ENCODE peak calls at places on chromosomes 3 and 15, in six cellular contexts. D is uterus, U is prostate gland, A is OCI-LY7, I is PC-3, R is neuronal stem cell. X is an unnamed sample.

GRCh38 chr3:111669926-111670630 is 74.9 kb upstream of the ZBED2 start:
- DNase-seq in I (peak; percentile 76), D (no peak), U (no peak), A (no peak), R (no peak), X (no peak)

GRCh38 chr3:173617490-173617889 is 219.9 kb downstream of the NLGN1 start:
- DNase-seq in U (no peak), R (no peak), I (no peak), D (no peak), A (no peak), X (no peak)

GRCh38 chr3:52345521-52346110 is 29.5 kb downstream of the DNAH1 start:
- DNase-seq in R (no peak), U (no peak), D (no peak), I (peak; percentile 5), A (no peak), X (no peak)

GRCh38 chr3:60890226-60890625 is 361.0 kb downstream of the FHIT start:
- DNase-seq in U (no peak), D (no peak), R (no peak), I (peak; percentile 45), A (no peak), X (no peak)

GRCh38 chr15:92724144-92724543 is 68.6 kb upstream of the FAM174B start:
- DNase-seq in D (no peak), I (no peak), A (no peak), R (no peak), U (no peak), X (peak; percentile 29)

GRCh38 chr3:44109997-44110396 is 131.7 kb upstream of the TOPAZ1 start:
- DNase-seq in A (no peak), R (no peak), U (no peak), D (no peak), I (no peak), X (no peak)

GRCh38 chr3:13705702-13706280 is 156.9 kb downstream of the FBLN2 start:
- DNase-seq in D (peak; percentile 1), U (no peak), A (no peak), I (no peak), R (no peak), X (no peak)

GRCh38 chr3:108218811-108219210 is 3.4 kb downstream of the IFT57 start:
- DNase-seq in R (no peak), I (peak; percentile 26), D (no peak), A (no peak), U (no peak), X (no peak)

GRCh38 chr3:55036883-55037577 is 109.2 kb upstream of the LRTM1 start:
- DNase-seq in R (no peak), U (no peak), I (no peak), A (no peak), D (no peak), X (no peak)

GRCh38 chr3:189588061-189588817 is 43.0 kb upstream of the TP63 start:
- DNase-seq in R (no peak), D (no peak), U (no peak), A (no peak), I (peak; percentile 88), X (no peak)

GRCh38 chr3:16174389-16174788 is at the start of gene GALNT15:
- DNase-seq in I (no peak), A (no peak), D (peak; percentile 86), R (no peak), U (peak; percentile 52), X (no peak)

GRCh38 chr3:16522820-16523219 is 9.3 kb upstream of the RFTN1 start:
- DNase-seq in I (no peak), U (no peak), D (no peak), R (no peak), A (no peak), X (no peak)

GRCh38 chr15:44468713-44469385 is 41.4 kb downstream of the CTDSPL2 start:
- DNase-seq in U (no peak), R (no peak), D (no peak), I (peak; percentile 58), A (no peak), X (no peak)

GRCh38 chr3:149657458-149657795 is 398 bp downstream of the WWTR1 start:
- DNase-seq in U (peak; percentile 53), I (peak; percentile 46), A (no peak), R (no peak), D (peak; percentile 81), X (peak; percentile 16)

GRCh38 chr3:170579646-170580045 is 6.2 kb downstream of the SLC7A14 start:
- DNase-seq in U (no peak), A (no peak), R (no peak), D (no peak), I (no peak), X (no peak)

GRCh38 chr15:101501703-101502373 is 12.3 kb upstream of the PCSK6 start:
- DNase-seq in A (peak; percentile 18), U (no peak), R (peak; percentile 30), D (no peak), I (peak; percentile 24), X (peak; percentile 37)

GRCh38 chr3:102741105-102741504 is 306.3 kb downstream of the ZPLD1 start:
- DNase-seq in U (no peak), I (peak; percentile 46), A (no peak), D (no peak), R (no peak), X (no peak)

GRCh38 chr15:42591238-42591936 is 16.0 kb downstream of the STARD9 start:
- DNase-seq in D (no peak), R (no peak), A (peak; percentile 43), I (peak; percentile 68), U (no peak), X (no peak)

GRCh38 chr15:67820992-67821783 is 4.1 kb upstream of the SKOR1 start:
- DNase-seq in U (no peak), R (no peak), A (no peak), I (peak; percentile 22), D (no peak), X (no peak)

GRCh38 chr3:47407896-47408838 is 27.3 kb downstream of the PTPN23 start:
- DNase-seq in A (no peak), D (no peak), R (no peak), I (no peak), U (no peak), X (no peak)
- H3K36me3 ChIP-seq in A (peaks cover 66% of the 10 kb centered on the region), D (no peaks in the 10 kb centered on the region), R (peaks cover 80% of the 10 kb centered on the region), I (peaks cover 35% of the 10 kb centered on the region), U (peaks cover 29% of the 10 kb centered on the region), X (peaks cover 49% of the 10 kb centered on the region)

GRCh38 chr15:89611317-89611716 is 36.0 kb downstream of the TICRR start:
- DNase-seq in U (no peak), R (no peak), D (no peak), I (no peak), A (no peak), X (no peak)

GRCh38 chr15:89613031-89613430 is 37.8 kb downstream of the TICRR start:
- DNase-seq in U (no peak), D (no peak), I (no peak), R (no peak), A (no peak), X (no peak)

GRCh38 chr15:89616228-89616627 is 39.0 kb downstream of the KIF7 start:
- DNase-seq in U (no peak), D (no peak), I (no peak), A (no peak), R (no peak), X (no peak)

GRCh38 chr15:89615135-89615534 is 39.9 kb downstream of the TICRR start:
- DNase-seq in D (no peak), U (no peak), R (no peak), I (no peak), A (no peak), X (no peak)
- H3K36me3 ChIP-seq in D (no peaks in the 10 kb centered on the region), U (no peaks in the 10 kb centered on the region), R (peaks cover 97% of the 10 kb centered on the region), I (peaks cover 70% of the 10 kb centered on the region), A (peaks cover 96% of the 10 kb centered on the region), X (no peaks in the 10 kb centered on the region)

GRCh38 chr15:82832601-82833209 is 23.3 kb downstream of the WHAMM start:
- DNase-seq in D (no peak), A (no peak), U (no peak), I (peak; percentile 93), R (no peak), X (no peak)
- H3K36me3 ChIP-seq in D (no peaks in the 10 kb centered on the region), A (peaks cover 97% of the 10 kb centered on the region), U (peaks cover 27% of the 10 kb centered on the region), I (peaks cover 58% of the 10 kb centered on the region), R (peaks cover 92% of the 10 kb centered on the region), X (peaks cover 81% of the 10 kb centered on the region)

DNA sequence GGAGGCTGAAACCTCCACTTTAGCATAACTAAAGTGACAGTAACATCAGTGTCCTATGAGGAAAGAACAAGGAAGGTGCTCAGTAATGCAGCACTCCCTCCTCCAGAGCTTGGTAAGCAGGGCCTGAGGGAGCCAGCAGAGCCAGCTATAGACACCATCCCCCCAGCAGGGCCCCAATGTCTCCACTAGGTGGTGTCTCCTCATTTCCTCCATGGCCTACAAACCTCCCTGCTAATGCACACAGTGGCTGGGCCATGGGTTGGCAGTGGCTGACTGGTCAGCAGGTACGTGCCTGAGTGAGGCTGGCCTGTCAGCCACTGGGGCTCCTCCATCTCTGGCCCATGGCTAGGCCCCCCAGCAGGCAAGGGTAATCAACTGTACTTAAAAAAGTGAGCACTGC is 13.6 kb downstream of the MRPS25 start:
- DNase-seq in A (peak; percentile 78), U (no peak), D (no peak), I (peak; percentile 62), R (no peak), X (peak; percentile 29)
- H3K36me3 ChIP-seq in A (peaks cover 89% of the 10 kb centered on the region), U (no peaks in the 10 kb centered on the region), D (no peaks in the 10 kb centered on the region), I (peaks cover 92% of the 10 kb centered on the region), R (peaks cover 87% of the 10 kb centered on the region), X (peaks cover 42% of the 10 kb centered on the region)

GRCh38 chr3:45954306-45954705 is 11.0 kb downstream of the CXCR6 start:
- DNase-seq in I (no peak), D (no peak), U (no peak), A (no peak), R (no peak), X (no peak)

GRCh38 chr3:45953536-45953935 is 10.3 kb downstream of the CXCR6 start:
- DNase-seq in A (no peak), U (no peak), R (no peak), I (no peak), D (no peak), X (no peak)

GRCh38 chr3:45955017-45955647 is 11.9 kb downstream of the CXCR6 start:
- DNase-seq in A (no peak), U (no peak), R (no peak), D (no peak), I (no peak), X (no peak)

GRCh38 chr3:45957606-45958005 is 14.3 kb downstream of the CXCR6 start:
- DNase-seq in A (no peak), R (no peak), U (no peak), I (no peak), D (no peak), X (no peak)

GRCh38 chr3:45955706-45956105 is 12.4 kb downstream of the CXCR6 start:
- DNase-seq in A (no peak), I (no peak), U (no peak), D (no peak), R (no peak), X (no peak)
- H3K36me3 ChIP-seq in A (peaks cover 98% of the 10 kb centered on the region), I (peaks cover 52% of the 10 kb centered on the region), U (peaks cover 36% of the 10 kb centered on the region), D (no peaks in the 10 kb centered on the region), R (peaks cover 96% of the 10 kb centered on the region), X (peaks cover 85% of the 10 kb centered on the region)

DNA sequence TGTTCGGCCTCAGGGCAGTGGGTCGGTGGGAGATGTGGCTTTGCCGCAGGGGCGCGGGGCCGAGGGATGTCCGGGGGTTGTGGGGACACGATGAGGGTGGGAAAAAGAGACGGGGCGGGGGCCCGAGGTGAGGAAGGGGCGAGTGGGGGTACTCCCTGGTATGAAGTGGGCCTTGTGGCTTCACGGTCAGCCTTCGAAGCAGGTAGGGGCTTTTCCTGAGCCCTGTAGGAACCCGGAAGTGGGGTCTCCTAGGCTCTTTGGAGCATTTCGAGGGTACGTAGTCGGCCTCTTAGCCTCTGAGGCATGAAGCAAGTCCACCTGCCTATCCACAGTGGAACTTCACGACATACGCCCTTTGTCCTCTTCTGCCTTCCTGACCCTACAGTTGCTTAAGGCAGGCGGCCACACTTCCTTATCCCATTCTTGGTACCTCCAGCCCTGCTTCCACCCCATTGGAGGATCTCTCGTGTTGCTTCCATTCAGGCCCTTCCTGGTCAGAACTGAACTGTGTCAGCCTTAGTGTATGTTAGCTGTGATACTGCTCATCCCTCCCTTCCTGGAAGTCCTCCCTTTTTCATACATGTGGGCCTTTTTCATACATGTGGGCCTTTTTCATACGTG is 389 bp downstream of the ARPC4 start:
- DNase-seq in A (peak; percentile 57), I (peak; percentile 26), U (no peak), R (no peak), D (no peak), X (peak; percentile 61)
- H3K36me3 ChIP-seq in A (peaks cover 66% of the 10 kb centered on the region), I (peaks cover 12% of the 10 kb centered on the region), U (peaks cover 8% of the 10 kb centered on the region), R (peaks cover 67% of the 10 kb centered on the region), D (no peaks in the 10 kb centered on the region), X (peaks cover 20% of the 10 kb centered on the region)

X was measured in CD4-positive, alpha-beta memory T cell.